ENCODE peak calls at places on chromosomes 13 and 19, in six cellular contexts. N is uterus, G is neural progenitor cell, A is Peyer's patch, I is hepatocyte, Y is HCT116. B is an unnamed sample.

GRCh38 chr19:9819590-9819898 is 665 bp upstream of the FBXL12 start:
- DNase-seq in I (no peak), Y (no peak), A (no peak), G (no peak), N (no peak), B (no peak)

GRCh38 chr19:39499082-39499642 is 415 bp downstream of the DLL3 start:
- DNase-seq in N (no peak), G (peak; percentile 62), I (peak; percentile 31), Y (no peak), A (no peak), B (no peak)

GRCh38 chr13:75445717-75446529 is 36.0 kb downstream of the TBC1D4 start:
- DNase-seq in G (no peak), A (no peak), I (no peak), Y (no peak), N (no peak), B (no peak)

GRCh38 chr19:50909240-50910070 is 1.7 kb downstream of the KLK4 start:
- DNase-seq in N (no peak), G (peak; percentile 96), A (peak; percentile 84), Y (peak; percentile 85), I (peak; percentile 69), B (no peak)

GRCh38 chr19:14614099-14614412 is 31.2 kb downstream of the CLEC17A start:
- DNase-seq in N (no peak), Y (no peak), G (no peak), A (no peak), I (no peak), B (no peak)

GRCh38 chr19:49106648-49107135 is 7.5 kb upstream of the LIN7B start:
- DNase-seq in Y (peak; percentile 43), N (no peak), G (peak; percentile 76), I (peak; percentile 71), A (peak; percentile 80), B (peak; percentile 40)

GRCh38 chr13:26628706-26629105 is 71.2 kb downstream of the WASF3 start:
- DNase-seq in G (peak; percentile 41), Y (no peak), N (no peak), I (peak; percentile 11), A (no peak), B (peak; percentile 30)

GRCh38 chr19:10009269-10009665 is 1.0 kb downstream of the COL5A3 start:
- DNase-seq in Y (no peak), I (peak; percentile 79), A (no peak), G (peak; percentile 89), N (peak; percentile 80), B (no peak)

GRCh38 chr13:33453911-33454310 is 168.4 kb upstream of the STARD13 start:
- DNase-seq in I (no peak), Y (no peak), N (no peak), G (no peak), A (no peak), B (no peak)

GRCh38 chr13:90706631-90707030 is 640.9 kb upstream of the MIR17HG start:
- DNase-seq in G (no peak), I (no peak), Y (no peak), N (no peak), A (no peak), B (no peak)

GRCh38 chr13:31964168-31964567 is 67.4 kb upstream of the FRY start:
- DNase-seq in I (no peak), Y (no peak), N (no peak), G (no peak), A (no peak), B (peak; percentile 39)

DNA sequence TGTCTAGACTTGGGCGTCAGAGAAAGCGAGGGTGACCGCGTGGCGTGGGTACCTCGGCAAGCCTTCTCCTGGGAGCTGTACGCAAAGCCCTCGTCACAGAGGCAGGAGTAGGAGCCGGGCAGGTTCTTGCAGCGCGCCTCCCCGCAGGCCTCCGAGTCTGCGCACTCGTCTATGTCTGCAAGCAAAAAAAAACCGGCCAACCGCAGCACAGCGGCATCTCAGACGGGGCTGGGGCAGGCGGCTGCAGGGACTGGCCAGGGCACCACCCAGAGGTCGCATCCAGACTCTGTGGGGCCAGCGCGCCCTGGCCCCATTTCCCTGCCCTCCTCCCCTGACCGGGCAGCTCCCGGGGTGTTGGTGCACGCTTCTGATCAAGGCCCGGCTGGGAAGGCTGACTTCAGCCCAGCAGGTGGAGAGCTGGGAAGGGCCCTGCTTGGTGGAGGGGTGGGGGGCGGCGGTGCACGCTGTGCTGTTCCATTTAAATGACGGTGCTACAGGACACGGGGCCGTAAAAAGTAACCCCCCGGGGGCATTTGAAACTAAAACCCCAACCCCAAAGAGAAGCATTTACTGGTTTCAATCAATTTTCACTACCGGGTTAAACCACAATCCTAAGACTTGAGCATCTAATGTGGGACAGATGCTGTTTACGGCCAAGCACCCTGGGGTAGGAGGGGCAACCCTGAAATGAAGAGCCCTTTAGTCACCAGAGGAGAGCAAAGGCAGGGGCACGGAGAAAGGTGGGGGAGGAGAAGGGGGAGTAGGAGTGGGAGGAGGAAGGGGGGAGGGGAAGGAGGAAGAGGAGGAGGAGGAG is 28.2 kb downstream of the GAS6 start:
- DNase-seq in N (no peak), Y (no peak), A (peak; percentile 41), G (no peak), I (peak; percentile 45), B (no peak)
- H3K27ac ChIP-seq in N (peak overlapping the region; percentile 72), Y (peak overlapping the region; percentile 39), A (no peak overlapping the region), G (no peak overlapping the region), I (no peak overlapping the region), B (no peak overlapping the region)

GRCh38 chr13:112187527-112188297 is 120.8 kb downstream of the SOX1 start:
- DNase-seq in Y (no peak), A (no peak), N (no peak), I (no peak), G (no peak), B (no peak)
- TF ChIP-seq CTCF in Y (no peak), A (no peak), N (no peak), I (no peak), G (peak; percentile 10), B (no peak)

GRCh38 chr19:2788237-2788636 is 2.9 kb downstream of the THOP1 start:
- DNase-seq in Y (no peak), A (no peak), I (no peak), G (no peak), N (no peak), B (no peak)

GRCh38 chr19:2785244-2786000 is at the start of gene THOP1:
- DNase-seq in G (peak; percentile 100), Y (peak; percentile 98), I (peak; percentile 100), A (peak; percentile 99), N (peak; percentile 98), B (peak; percentile 92)

GRCh38 chr19:2790194-2790556 is 4.9 kb downstream of the THOP1 start:
- DNase-seq in G (no peak), A (no peak), I (no peak), N (no peak), Y (no peak), B (no peak)

GRCh38 chr19:2783781-2784145 is 690 bp upstream of the SGTA start:
- DNase-seq in I (no peak), N (no peak), Y (no peak), A (no peak), G (no peak), B (no peak)

GRCh38 chr19:2787115-2787514 is 1.8 kb downstream of the THOP1 start:
- DNase-seq in G (no peak), N (no peak), Y (no peak), I (no peak), A (no peak), B (no peak)
- H3K27ac ChIP-seq in G (no peak overlapping the region), N (no peak overlapping the region), Y (peak overlapping the region; percentile 1), I (no peak overlapping the region), A (no peak overlapping the region), B (no peak overlapping the region)

GRCh38 chr13:49869514-49869913 is 66.6 kb downstream of the SPRYD7 start:
- DNase-seq in N (no peak), I (peak; percentile 19), G (peak; percentile 57), Y (no peak), A (no peak), B (no peak)
- TF ChIP-seq CTCF in N (no peak), I (peak; percentile 21), G (peak; percentile 57), Y (peak; percentile 16), A (no peak), B (peak; percentile 27)

DNA sequence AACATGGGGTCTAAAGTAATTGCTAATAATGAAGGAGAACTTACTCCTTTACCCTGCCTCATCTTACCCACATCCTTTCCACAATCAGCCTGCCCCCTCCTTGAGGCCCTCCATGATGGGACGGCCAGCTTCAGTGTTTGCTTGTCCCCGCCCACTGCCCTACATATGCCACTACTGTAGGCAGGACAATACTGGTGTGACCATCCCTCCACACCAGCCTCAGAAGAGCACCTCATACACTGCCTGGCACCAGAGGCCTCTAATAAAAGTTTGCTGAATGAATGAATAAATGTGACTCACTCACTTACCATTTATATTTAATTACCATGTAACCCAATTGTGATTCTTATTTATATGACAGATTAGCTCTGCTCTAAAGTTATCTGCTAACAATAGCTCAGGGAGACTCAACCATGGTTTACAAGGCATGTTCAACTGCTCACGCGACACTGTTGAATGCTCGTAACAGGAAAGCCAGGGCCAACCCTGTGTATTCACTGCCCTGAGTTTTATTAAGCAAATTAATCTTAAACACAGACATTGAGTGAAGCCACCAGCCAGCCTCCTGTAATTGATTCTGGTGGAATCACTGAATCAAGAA is 65.9 kb upstream of the DOCK9 start:
- DNase-seq in Y (no peak), A (no peak), I (no peak), N (no peak), G (no peak), B (no peak)
- H3K27ac ChIP-seq in Y (no peak overlapping the region), A (no peak overlapping the region), I (no peak overlapping the region), N (no peak overlapping the region), G (no peak overlapping the region), B (no peak overlapping the region)

DNA sequence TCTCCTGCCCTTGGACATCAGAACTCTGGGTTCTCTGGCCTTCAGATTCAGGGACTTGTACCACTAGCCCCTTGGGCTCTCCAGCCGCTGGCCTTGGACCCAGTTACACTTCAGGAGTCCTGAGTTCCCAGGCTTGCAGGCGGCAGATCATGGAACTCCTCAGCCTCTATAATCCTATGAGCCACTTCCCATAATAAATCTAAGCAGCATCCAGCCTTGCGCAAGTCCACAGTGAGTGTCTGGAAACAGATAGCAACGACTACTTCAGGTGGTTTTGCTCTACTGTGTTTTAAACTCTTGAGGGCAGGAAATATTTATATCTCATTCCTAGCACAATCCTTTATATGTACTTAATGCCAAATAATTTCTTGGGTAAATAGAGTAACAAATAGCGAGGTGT is 92.3 kb downstream of the COL4A1 start:
- DNase-seq in I (peak; percentile 32), N (no peak), Y (no peak), A (no peak), G (no peak), B (no peak)
- TF ChIP-seq CTCF in I (no peak), N (no peak), Y (no peak), A (no peak), G (no peak), B (no peak)

GRCh38 chr13:57672168-57672567 is 40.6 kb downstream of the PCDH17 start:
- DNase-seq in A (no peak), N (no peak), G (no peak), Y (no peak), I (no peak), B (no peak)
- H3K27ac ChIP-seq in A (no peak overlapping the region), N (no peak overlapping the region), G (peak overlapping the region; percentile 80), Y (no peak overlapping the region), I (no peak overlapping the region), B (no peak overlapping the region)